ENCODE peak calls at places on chromosomes 6 and 20, in seven cellular contexts. H, E, S, W, A, L and P are unnamed samples.

GRCh38 chr6:34300332-34300751 is 51.5 kb upstream of the SMIM29 start:
- DNase-seq in A (no peak), L (no peak), H (no peak), S (no peak), W (no peak), E (no peak), P (no peak)

GRCh38 chr6:52016918-52017748 is 70.3 kb downstream of the PKHD1 start:
- DNase-seq in L (no peak), E (no peak), S (no peak), A (no peak), W (no peak), H (no peak), P (no peak)

GRCh38 chr20:38201356-38201755 is 36.3 kb upstream of the TGM2 start:
- DNase-seq in E (peak; percentile 68), H (no peak), A (no peak), S (no peak), L (no peak), W (no peak), P (no peak)

GRCh38 chr20:61979701-61980635 is 85.7 kb downstream of the TAF4 start:
- DNase-seq in A (no peak), S (no peak), L (no peak), W (no peak), E (no peak), H (no peak), P (no peak)

GRCh38 chr6:78909391-78909790 is 42.0 kb downstream of the IRAK1BP1 start:
- DNase-seq in L (no peak), S (no peak), W (peak; percentile 46), H (no peak), A (no peak), E (peak; percentile 32), P (no peak)

GRCh38 chr20:45067558-45067957 is 33.4 kb downstream of the KCNS1 start:
- DNase-seq in L (no peak), E (no peak), A (no peak), S (no peak), W (no peak), H (no peak), P (no peak)

GRCh38 chr6:33018904-33019303 is 9.5 kb upstream of the HLA-DOA start:
- DNase-seq in W (peak; percentile 84), H (no peak), A (no peak), E (peak; percentile 9), S (peak; percentile 27), L (peak; percentile 63), P (no peak)

GRCh38 chr20:40688129-40689099 is 622 bp downstream of the MAFB start:
- DNase-seq in E (no peak), S (no peak), H (no peak), W (no peak), A (no peak), L (no peak), P (no peak)

GRCh38 chr6:121582262-121582661 is 146.8 kb downstream of the GJA1 start:
- DNase-seq in H (no peak), A (no peak), E (no peak), W (no peak), S (no peak), L (no peak), P (no peak)

GRCh38 chr6:25215881-25216280 is 63.3 kb upstream of the CARMIL1 start:
- DNase-seq in H (no peak), L (no peak), E (no peak), A (no peak), W (no peak), S (no peak), P (no peak)

GRCh38 chr6:108174371-108175175 is 8.8 kb downstream of the NR2E1 start:
- DNase-seq in L (no peak), E (no peak), H (no peak), W (peak; percentile 48), S (no peak), A (no peak), P (no peak)